ENCODE peak calls at places on chromosomes 13 and 19, in four cellular contexts. J is psoas muscle, D is thoracic aorta, V is right atrium auricular region. A is an unnamed sample. For H3K9me3, the result is how much of the 10 kb centered on the place peaks cover.

GRCh38 chr13:106515635-106516254 is 19.7 kb downstream of the EFNB2 start:
- DNase-seq in J (no peak), V (no peak), D (no peak), A (no peak)

GRCh38 chr19:1130801-1131717 is 27.3 kb downstream of the GPX4 start:
- DNase-seq in J (no peak), D (no peak), V (no peak), A (no peak)

GRCh38 chr13:80590551-80590950 is 249.6 kb upstream of the SPRY2 start:
- DNase-seq in J (no peak), V (no peak), D (no peak), A (no peak)

GRCh38 chr13:45278096-45278645 is 62.8 kb downstream of the TPT1 start:
- DNase-seq in V (no peak), J (no peak), D (no peak), A (no peak)

GRCh38 chr19:49520705-49521319 is 7.0 kb upstream of the RCN3 start:
- DNase-seq in J (peak), V (peak), D (no peak), A (no peak)

GRCh38 chr19:9671654-9672053 is 3.2 kb downstream of the ZNF562 start:
- DNase-seq in J (no peak), D (no peak), V (no peak), A (no peak)

GRCh38 chr13:30125422-30126073 is 181.8 kb downstream of the KATNAL1 start:
- DNase-seq in J (no peak), D (no peak), V (no peak), A (peak)

GRCh38 chr13:91232716-91233115 is 114.8 kb upstream of the MIR17HG start:
- DNase-seq in D (no peak), J (no peak), V (no peak), A (no peak)

GRCh38 chr13:24284876-24285275 is 24.5 kb upstream of the C1QTNF9 start:
- DNase-seq in D (no peak), V (no peak), J (no peak), A (no peak)

GRCh38 chr13:113863511-113864302 is at the start of gene GAS6:
- DNase-seq in J (peak), V (no peak), D (no peak), A (peak)

GRCh38 chr19:47471733-47472457 is at the start of gene SLC8A2:
- DNase-seq in J (peak), D (peak), V (no peak), A (peak)

GRCh38 chr19:56980864-56981263 is 138.9 kb upstream of the USP29 start:
- DNase-seq in D (no peak), V (no peak), J (peak), A (no peak)
- H3K9me3 ChIP-seq in D (under half), V (under half), J (under half), A (under half)

GRCh38 chr19:40445945-40446784 is 2.0 kb upstream of the SERTAD3 start:
- DNase-seq in D (no peak), J (no peak), V (no peak), A (peak)

GRCh38 chr19:40444181-40445005 is at the start of gene SERTAD3:
- DNase-seq in V (peak), J (peak), D (peak), A (peak)

GRCh38 chr19:40445637-40445944 is 1.5 kb upstream of the SERTAD3 start:
- DNase-seq in J (no peak), V (no peak), D (no peak), A (no peak)

GRCh38 chr19:40443930-40444180 is 280 bp downstream of the SERTAD3 start:
- DNase-seq in V (no peak), D (no peak), J (no peak), A (no peak)

DNA sequence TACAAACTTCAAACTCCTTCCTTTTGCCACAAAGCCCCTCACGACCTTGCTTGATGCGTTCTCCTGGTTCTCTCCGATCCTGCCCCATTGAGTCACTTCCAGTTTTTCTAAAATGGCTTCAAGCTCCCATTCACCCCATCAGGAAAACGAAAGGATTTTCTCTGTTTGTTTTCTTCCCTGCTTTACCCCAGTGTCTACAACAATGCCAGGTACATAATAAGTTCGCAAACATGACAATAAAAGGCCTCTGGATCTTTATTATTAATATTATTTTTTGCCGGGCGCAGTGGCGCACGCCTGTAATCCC is 824 bp upstream of the SERTAD3 start:
- DNase-seq in D (no peak), J (no peak), V (no peak), A (no peak)
- TF ChIP-seq CTCF in D (no peak), J (no peak), V (no peak), A (no peak)

GRCh38 chr19:53355739-53356138 is 9.8 kb upstream of the ZNF525 start:
- DNase-seq in D (no peak), V (no peak), J (no peak), A (no peak)

GRCh38 chr19:53357821-53358581 is 7.5 kb upstream of the ZNF525 start:
- DNase-seq in J (no peak), D (no peak), V (no peak), A (no peak)
- H3K9me3 ChIP-seq in J (under half), D (half or more), V (half or more), A (under half)

GRCh38 chr13:21917046-21918010 is 246.5 kb downstream of the FGF9 start:
- DNase-seq in J (no peak), D (no peak), V (no peak), A (no peak)

GRCh38 chr13:21909331-21909730 is 238.5 kb downstream of the FGF9 start:
- DNase-seq in D (no peak), V (no peak), J (no peak), A (no peak)

GRCh38 chr13:21911916-21912315 is 241.0 kb downstream of the FGF9 start:
- DNase-seq in J (no peak), D (no peak), V (no peak), A (no peak)

GRCh38 chr13:21913010-21913409 is 242.1 kb downstream of the FGF9 start:
- DNase-seq in J (no peak), D (no peak), V (no peak), A (no peak)
- TF ChIP-seq CTCF in J (no peak), D (no peak), V (no peak), A (no peak)

DNA sequence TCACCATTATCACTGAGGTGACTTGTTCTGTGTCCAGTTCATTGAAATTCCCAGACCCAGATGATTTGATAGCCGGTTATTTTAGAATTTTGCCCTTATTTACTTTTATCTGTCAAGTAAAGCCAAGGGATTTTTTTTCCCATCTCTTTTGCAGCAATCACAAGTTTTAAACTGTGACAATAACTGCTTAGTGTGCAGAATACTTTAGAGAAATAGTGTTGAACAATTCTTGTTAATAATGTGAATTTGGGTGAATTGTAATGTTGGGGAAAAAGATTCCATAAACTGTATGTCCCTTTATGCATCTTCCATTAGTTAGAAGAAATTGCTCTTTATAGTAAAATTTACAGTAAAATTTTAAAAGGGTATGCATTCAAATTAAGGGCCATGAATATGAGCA is 79.5 kb downstream of the SLITRK6 start:
- DNase-seq in D (no peak), V (no peak), J (no peak), A (no peak)
- H3K9me3 ChIP-seq in D (under half), V (under half), J (under half), A (under half)

GRCh38 chr13:49869514-49869913 is 66.6 kb downstream of the SPRYD7 start:
- DNase-seq in J (no peak), D (no peak), V (no peak), A (peak)
- TF ChIP-seq CTCF in J (no peak), D (no peak), V (no peak), A (peak)

GRCh38 chr19:57566396-57567256 is 7.0 kb upstream of the ZNF550 start:
- DNase-seq in D (no peak), J (no peak), V (no peak), A (no peak)

GRCh38 chr19:57560049-57560491 is 407 bp upstream of the ZNF550 start:
- DNase-seq in V (no peak), J (peak), D (no peak), A (no peak)

GRCh38 chr19:57559008-57559403 is 657 bp downstream of the ZNF550 start:
- DNase-seq in D (no peak), J (no peak), V (no peak), A (peak)

GRCh38 chr19:57559404-57560025 is at the start of gene ZNF550:
- DNase-seq in J (peak), V (peak), D (peak), A (peak)

DNA sequence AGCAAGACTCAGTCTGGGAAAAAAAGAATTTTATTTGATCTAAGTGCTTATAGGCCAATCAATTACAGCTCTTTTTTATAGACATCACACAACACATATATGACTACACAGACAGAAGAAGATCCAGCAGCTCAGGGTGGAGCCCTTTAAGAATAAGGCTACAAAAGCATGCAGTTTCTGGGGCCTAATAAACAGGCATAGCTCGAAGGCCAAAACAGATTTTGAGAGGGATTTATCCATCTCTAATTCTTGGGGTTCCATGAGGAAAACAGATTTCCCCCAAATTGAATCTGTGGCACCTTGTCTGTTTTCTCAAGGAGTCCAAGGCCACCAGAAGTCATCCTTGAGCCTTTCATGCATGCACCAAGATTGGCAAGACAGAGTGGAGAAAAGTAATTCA is 3.9 kb upstream of the ZNF550 start:
- DNase-seq in J (no peak), D (no peak), V (no peak), A (no peak)
- H3K9me3 ChIP-seq in J (half or more), D (under half), V (under half), A (half or more)

DNA sequence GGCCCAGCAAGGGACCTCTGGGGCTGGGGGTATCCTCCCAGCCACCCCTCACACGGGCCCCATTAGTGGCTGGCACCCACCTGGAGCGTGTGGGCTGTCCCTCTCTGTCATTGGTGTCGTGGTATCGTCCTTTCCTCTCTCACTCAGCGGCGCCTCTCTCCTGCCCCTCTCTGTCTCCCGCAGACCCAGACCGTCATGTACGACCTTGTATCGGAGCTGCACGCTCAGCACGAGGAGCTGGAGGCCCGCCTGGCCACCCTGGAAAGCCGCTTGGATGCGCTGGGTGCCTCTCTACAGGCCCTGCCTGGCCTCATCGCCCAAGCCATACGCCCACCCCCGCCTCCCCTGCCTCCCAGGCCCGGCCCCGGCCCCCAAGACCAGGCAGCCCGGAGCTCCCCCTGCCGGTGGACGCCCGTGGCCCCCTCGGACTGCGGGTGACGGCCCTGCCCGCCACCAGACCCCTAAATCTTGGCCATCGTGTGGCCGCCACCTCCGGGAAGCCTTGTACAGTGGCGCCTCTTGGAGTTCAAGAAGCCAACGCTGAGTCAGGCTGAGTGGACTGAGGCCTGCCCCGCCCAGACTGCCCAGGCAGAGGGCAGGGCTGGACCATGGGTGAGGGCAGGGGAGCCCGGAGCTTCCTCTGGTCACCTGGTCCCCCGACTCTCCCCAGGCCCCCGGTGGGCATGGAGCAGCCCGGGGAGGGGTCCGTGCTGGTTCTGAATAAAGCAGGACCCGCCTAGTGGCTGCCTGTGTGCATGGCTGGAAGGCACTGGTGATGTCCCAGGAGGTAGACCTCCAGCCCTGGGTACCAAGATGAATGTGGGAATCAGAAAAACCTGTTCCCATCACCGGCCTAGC is 9.8 kb upstream of the ARRDC2 start:
- DNase-seq in V (no peak), D (no peak), J (no peak), A (no peak)
- TF ChIP-seq CTCF in V (peak), D (no peak), J (no peak), A (peak)

DNA sequence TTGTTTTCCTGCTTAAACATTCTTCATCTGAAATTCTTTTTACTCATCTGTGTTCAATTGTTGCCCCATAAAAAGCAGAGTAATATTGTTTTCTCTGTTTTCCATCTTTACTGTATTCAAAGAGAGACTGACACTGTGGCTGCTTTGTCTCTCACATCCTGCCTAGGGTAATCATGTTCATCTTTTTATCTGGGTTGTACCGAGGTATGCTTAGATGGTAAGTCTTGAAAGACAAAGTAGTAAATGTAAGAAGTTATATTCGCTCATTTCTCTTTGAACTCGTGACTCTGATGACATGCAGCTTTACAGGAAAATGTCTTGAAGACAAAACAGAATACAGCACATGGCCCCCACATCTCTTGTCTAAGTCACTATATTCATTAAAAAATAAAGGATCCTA is 20.0 kb upstream of the CYSLTR2 start:
- DNase-seq in V (no peak), J (no peak), D (no peak), A (no peak)
- H3K9me3 ChIP-seq in V (under half), J (under half), D (under half), A (under half)

GRCh38 chr19:34171877-34172660 is at the start of gene LSM14A:
- DNase-seq in J (peak), V (peak), D (peak), A (peak)
- TF ChIP-seq CTCF in J (no peak), V (no peak), D (no peak), A (no peak)